ENCODE peak calls at places on chromosomes 13 and 19, in seven cellular contexts. Y is fibroblast of gingiva; U is NCI-H2081; T is NCI-H2029 treated with DMSO at 0.1 percent for 48 hours; X is activated T-cell treated with anti-CD3 and anti-CD28 coated beads, Interleukin-2, amount 50 U/mL, for 72 hours; L is K562; E is activated CD4-positive, alpha-beta T cell treated with anti-CD3 and anti-CD28 coated beads, Interleukin-2, amount 50 U/mL, for 48 hours. N is an unnamed sample.

GRCh38 chr19:8531470-8531869 is 17.5 kb upstream of the ZNF414 start:
- DNase-seq in E (no peak), T (no peak), U (no peak), X (no peak), Y (no peak), L (no peak), N (no peak)

GRCh38 chr19:10390652-10391286 is 10.4 kb upstream of the TYK2 start:
- DNase-seq in E (peak), X (peak), T (peak), Y (peak), U (peak), L (peak), N (peak)

GRCh38 chr13:43325636-43326035 is 302.2 kb downstream of the DNAJC15 start:
- DNase-seq in Y (no peak), X (no peak), U (no peak), T (no peak), L (no peak), E (no peak), N (peak)

GRCh38 chr13:33272531-33273124 is 12.9 kb downstream of the STARD13 start:
- DNase-seq in T (no peak), E (no peak), Y (no peak), L (no peak), U (no peak), X (no peak), N (no peak)

GRCh38 chr13:37899753-37900152 is 30.2 kb upstream of the TRPC4 start:
- DNase-seq in U (no peak), L (no peak), E (no peak), T (no peak), Y (no peak), X (no peak), N (no peak)

GRCh38 chr13:114035583-114036501 is 62.0 kb upstream of the C13orf46 start:
- DNase-seq in T (no peak), X (no peak), L (no peak), Y (peak), E (no peak), U (no peak), N (no peak)

GRCh38 chr13:110261166-110262081 is 45.5 kb downstream of the COL4A1 start:
- DNase-seq in E (no peak), U (no peak), X (no peak), L (no peak), T (no peak), Y (no peak), N (no peak)

GRCh38 chr19:46297700-46298476 is 1.0 kb downstream of the HIF3A start:
- DNase-seq in U (no peak), X (no peak), E (no peak), T (no peak), Y (peak), L (peak), N (no peak)

GRCh38 chr13:112065521-112065866 is 1.5 kb upstream of the SOX1 start:
- DNase-seq in T (no peak), X (no peak), L (no peak), E (no peak), U (no peak), Y (no peak), N (no peak)

GRCh38 chr13:25489238-25489637 is 117.5 kb downstream of the ATP8A2 start:
- DNase-seq in U (no peak), T (peak), Y (no peak), E (no peak), X (no peak), L (no peak), N (peak)

GRCh38 chr13:50588736-50589135 is 254.8 kb downstream of the DLEU7 start:
- DNase-seq in Y (no peak), X (no peak), U (no peak), L (no peak), T (no peak), E (no peak), N (peak)

GRCh38 chr13:44011036-44011435 is 131.3 kb downstream of the LACC1 start:
- DNase-seq in T (no peak), U (no peak), L (no peak), X (no peak), Y (no peak), E (no peak), N (peak)

GRCh38 chr19:30692517-30692870 is 320.3 kb downstream of the ZNF536 start:
- DNase-seq in L (no peak), X (no peak), Y (no peak), E (no peak), T (no peak), U (no peak), N (peak)

GRCh38 chr13:92510416-92510815 is 716.2 kb upstream of the GPC6 start:
- DNase-seq in X (no peak), T (no peak), Y (peak), L (no peak), U (no peak), E (no peak), N (no peak)

GRCh38 chr13:43661321-43661720 is 125.5 kb downstream of the ENOX1 start:
- DNase-seq in X (no peak), L (no peak), Y (no peak), U (no peak), E (no peak), T (no peak), N (no peak)

GRCh38 chr19:39131255-39131755 is 5.7 kb downstream of the PAK4 start:
- DNase-seq in Y (no peak), U (no peak), E (no peak), T (no peak), X (no peak), L (no peak), N (peak)

GRCh38 chr13:98370806-98371553 is 193.9 kb upstream of the RNF113B start:
- DNase-seq in X (no peak), T (no peak), U (no peak), E (no peak), Y (peak), L (no peak), N (peak)

GRCh38 chr13:99064624-99065249 is 86.9 kb upstream of the DOCK9 start:
- DNase-seq in E (no peak), X (no peak), L (no peak), U (no peak), T (no peak), Y (no peak), N (no peak)

GRCh38 chr19:51637362-51637978 is 7.3 kb upstream of the SIGLEC5 start:
- DNase-seq in T (no peak), E (no peak), X (no peak), Y (no peak), U (no peak), L (peak), N (peak)

GRCh38 chr13:90047600-90047999 is 1299.9 kb upstream of the MIR17HG start:
- DNase-seq in X (no peak), T (no peak), E (no peak), U (no peak), Y (no peak), L (no peak), N (no peak)

GRCh38 chr13:64529874-64530485 is 2700.2 kb downstream of the PCDH9 start:
- DNase-seq in X (no peak), U (peak), E (no peak), T (no peak), Y (no peak), L (peak), N (no peak)

GRCh38 chr19:3821857-3822364 is 35.7 kb upstream of the MATK start:
- DNase-seq in E (peak), Y (no peak), U (peak), T (peak), X (peak), L (peak), N (peak)

GRCh38 chr19:53879145-53880037 is 2.6 kb upstream of the PRKCG start:
- DNase-seq in U (no peak), X (peak), L (peak), E (peak), Y (peak), T (peak), N (peak)

GRCh38 chr19:55641376-55642152 is 762 bp downstream of the ZNF580 start:
- DNase-seq in L (no peak), T (no peak), X (peak), E (peak), Y (no peak), U (no peak), N (no peak)

GRCh38 chr19:8120636-8121480 is 28.5 kb downstream of the FBN3 start:
- DNase-seq in U (no peak), L (no peak), E (no peak), Y (no peak), X (no peak), T (no peak), N (no peak)

GRCh38 chr13:40191186-40191980 is 475.1 kb downstream of the FOXO1 start:
- DNase-seq in U (no peak), E (no peak), L (no peak), X (no peak), Y (no peak), T (no peak), N (peak)

GRCh38 chr19:1074512-1075283 is 7.7 kb downstream of the ARHGAP45 start:
- DNase-seq in L (peak), U (peak), X (peak), T (peak), E (peak), Y (no peak), N (no peak)

GRCh38 chr13:95512957-95513356 is 39.6 kb upstream of the CLDN10 start:
- DNase-seq in T (no peak), E (no peak), X (no peak), Y (no peak), U (no peak), L (no peak), N (no peak)

GRCh38 chr19:49939721-49940481 is 10.6 kb upstream of the NUP62 start:
- DNase-seq in U (no peak), E (no peak), X (no peak), Y (no peak), L (no peak), T (no peak), N (no peak)

GRCh38 chr19:42357290-42357689 is 31.9 kb downstream of the MEGF8 start:
- DNase-seq in T (no peak), L (no peak), E (no peak), U (no peak), Y (no peak), X (no peak), N (no peak)

N was measured in LHCN-M2.